ENCODE peak calls at places on chromosomes 5 and 9, in six cellular contexts. H is neuronal stem cell, U is H9, Y is mesenchymal stem cell, L is trophoblast cell, B is H1. S is an unnamed sample.
A peak's percentile ranks its signal among the peaks of the same experiment; 100 is the strongest.

GRCh38 chr5:122076669-122077450 is 1.2 kb downstream of the LOX start:
- DNase-seq in H (peak; percentile 67), U (peak; percentile 88), Y (peak; percentile 84), L (peak; percentile 77), B (peak; percentile 97), S (peak; percentile 76)

GRCh38 chr5:82356808-82357671 is 78.9 kb upstream of the RPS23 start:
- DNase-seq in H (no peak), U (peak; percentile 50), Y (peak; percentile 54), L (no peak), B (no peak), S (peak; percentile 94)

GRCh38 chr5:1033606-1034420 is 25.2 kb downstream of the NKD2 start:
- DNase-seq in H (no peak), U (no peak), Y (no peak), L (no peak), B (no peak), S (no peak)

GRCh38 chr5:6307304-6307703 is 71.0 kb downstream of the MED10 start:
- DNase-seq in H (no peak), U (no peak), Y (no peak), L (no peak), B (no peak), S (no peak)

GRCh38 chr5:79853676-79854418 is 137.2 kb downstream of the MTX3 start:
- DNase-seq in H (no peak), U (no peak), Y (no peak), L (peak; percentile 55), B (no peak), S (peak; percentile 16)

GRCh38 chr9:77063645-77064285 is 44.3 kb downstream of the FOXB2 start:
- DNase-seq in H (no peak), U (no peak), Y (peak; percentile 16), L (peak; percentile 17), B (no peak), S (peak; percentile 47)

GRCh38 chr9:114721491-114722362 is 39.7 kb upstream of the TEX48 start:
- DNase-seq in H (no peak), U (no peak), Y (no peak), L (no peak), B (no peak), S (peak; percentile 44)

GRCh38 chr5:1468247-1468612 is 23.0 kb upstream of the SLC6A3 start:
- DNase-seq in H (no peak), U (peak; percentile 73), Y (no peak), L (no peak), B (peak; percentile 78), S (no peak)

GRCh38 chr5:17327048-17327447 is 109.6 kb downstream of the BASP1 start:
- DNase-seq in H (no peak), U (no peak), Y (no peak), L (no peak), B (no peak), S (no peak)

GRCh38 chr9:136012651-136013050 is 51.5 kb upstream of the UBAC1 start:
- DNase-seq in H (no peak), U (no peak), Y (no peak), L (no peak), B (no peak), S (peak; percentile 15)

GRCh38 chr9:2122299-2122698 is 107.2 kb downstream of the SMARCA2 start:
- DNase-seq in H (no peak), U (no peak), Y (no peak), L (no peak), B (no peak), S (no peak)

GRCh38 chr9:94785211-94786169 is 59.0 kb downstream of the AOPEP start:
- DNase-seq in H (no peak), U (no peak), Y (no peak), L (no peak), B (no peak), S (no peak)
- H4K8ac ChIP-seq in H (no peak overlapping the region), U (no peak overlapping the region), Y (peak overlapping the region; percentile 27), L (peak overlapping the region; percentile 29), B (no peak overlapping the region), S (peak overlapping the region; percentile 14)

GRCh38 chr5:143151056-143151455 is 252.4 kb downstream of the NR3C1 start:
- DNase-seq in H (no peak), U (no peak), Y (no peak), L (peak; percentile 58), B (no peak), S (no peak)
- H4K91ac ChIP-seq in H (no peak overlapping the region), U (no peak overlapping the region), Y (no peak overlapping the region), L (no peak overlapping the region), B (no peak overlapping the region), S (no peak overlapping the region)

GRCh38 chr9:36401179-36401740 is 1.2 kb upstream of the RNF38 start:
- DNase-seq in H (no peak), U (peak; percentile 83), Y (peak; percentile 79), L (peak; percentile 74), B (no peak), S (peak; percentile 61)

GRCh38 chr9:36398745-36399144 is 1.3 kb downstream of the RNF38 start:
- DNase-seq in H (no peak), U (no peak), Y (peak; percentile 56), L (peak; percentile 34), B (no peak), S (peak; percentile 70)

GRCh38 chr9:36400332-36401178 is 486 bp upstream of the RNF38 start:
- DNase-seq in H (peak; percentile 84), U (peak; percentile 84), Y (peak; percentile 83), L (peak; percentile 95), B (peak; percentile 89), S (peak; percentile 75)

GRCh38 chr9:36401897-36402480 is 1.9 kb upstream of the RNF38 start:
- DNase-seq in H (no peak), U (no peak), Y (no peak), L (no peak), B (no peak), S (no peak)

GRCh38 chr9:36399980-36400331 is at the start of gene RNF38:
- DNase-seq in H (no peak), U (no peak), Y (no peak), L (no peak), B (no peak), S (no peak)
- H4K8ac ChIP-seq in H (peak within 1 kb of the TSS; percentile 44), U (no peak within 1 kb of the TSS), Y (peak within 1 kb of the TSS; percentile 98), L (peak within 1 kb of the TSS; percentile 98), B (peak within 1 kb of the TSS; percentile 98), S (peak within 1 kb of the TSS; percentile 92)

GRCh38 chr9:85112933-85113418 is 443.4 kb downstream of the NTRK2 start:
- DNase-seq in H (no peak), U (no peak), Y (no peak), L (no peak), B (no peak), S (no peak)

GRCh38 chr9:85112376-85112775 is 442.8 kb downstream of the NTRK2 start:
- DNase-seq in H (no peak), U (no peak), Y (no peak), L (no peak), B (no peak), S (no peak)

GRCh38 chr9:85108806-85109205 is 439.3 kb downstream of the NTRK2 start:
- DNase-seq in H (no peak), U (no peak), Y (no peak), L (no peak), B (no peak), S (no peak)

GRCh38 chr9:85108229-85108628 is 438.7 kb downstream of the NTRK2 start:
- DNase-seq in H (no peak), U (no peak), Y (no peak), L (no peak), B (no peak), S (no peak)
- H4K91ac ChIP-seq in H (no peak overlapping the region), U (no peak overlapping the region), Y (no peak overlapping the region), L (no peak overlapping the region), B (no peak overlapping the region), S (no peak overlapping the region)

DNA sequence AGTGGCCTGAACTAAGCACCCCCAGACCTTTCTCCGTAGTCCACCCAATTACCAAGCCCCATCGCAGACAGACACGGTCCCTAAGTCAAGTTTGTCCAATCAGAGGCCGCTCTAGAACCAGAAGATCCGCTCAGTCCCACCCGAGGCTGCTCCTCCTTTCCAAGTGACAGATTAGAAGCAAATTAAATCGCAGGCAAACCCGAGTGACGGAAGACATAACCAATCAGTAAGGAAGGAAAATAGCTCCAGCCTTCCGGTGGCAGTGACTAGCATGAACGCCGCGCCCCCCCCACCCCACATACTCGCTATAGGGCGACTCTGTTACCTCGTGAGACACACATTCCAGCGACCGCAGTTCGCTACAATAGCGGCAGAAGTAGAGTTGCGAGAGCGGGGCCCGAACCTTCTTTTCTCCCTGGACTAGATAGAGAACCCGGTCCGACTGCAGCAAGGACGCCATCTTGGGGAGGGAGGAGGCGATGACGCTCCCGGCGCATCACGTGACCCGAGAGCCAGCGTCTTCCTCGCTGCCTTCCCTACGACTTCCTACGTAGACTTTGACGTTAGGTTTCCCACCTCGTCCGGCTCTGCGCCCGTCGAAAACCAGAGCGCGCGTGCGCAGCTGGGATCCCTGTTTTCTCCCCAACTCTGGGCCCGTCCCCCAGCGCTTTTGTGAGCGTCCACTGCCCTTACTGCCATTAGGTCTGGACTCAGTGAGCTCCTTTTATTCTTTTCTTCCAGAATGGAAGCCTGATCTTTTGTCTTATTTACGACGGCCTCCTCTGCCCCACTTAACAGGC is at the start of gene DCTN4:
- DNase-seq in H (peak; percentile 95), U (peak; percentile 97), Y (peak; percentile 100), L (peak; percentile 98), B (peak; percentile 95), S (peak; percentile 99)
- H4K8ac ChIP-seq in H (no peak within 1 kb of the TSS), U (no peak within 1 kb of the TSS), Y (peak within 1 kb of the TSS; percentile 99), L (peak within 1 kb of the TSS; percentile 95), B (peak within 1 kb of the TSS; percentile 99), S (peak within 1 kb of the TSS; percentile 98)

GRCh38 chr5:95053253-95053652 is 231.6 kb downstream of the MCTP1 start:
- DNase-seq in H (no peak), U (no peak), Y (no peak), L (no peak), B (no peak), S (no peak)

GRCh38 chr5:95063492-95063891 is 221.4 kb downstream of the MCTP1 start:
- DNase-seq in H (no peak), U (no peak), Y (no peak), L (no peak), B (no peak), S (no peak)

GRCh38 chr5:95060100-95060499 is 224.8 kb downstream of the MCTP1 start:
- DNase-seq in H (no peak), U (no peak), Y (no peak), L (no peak), B (no peak), S (no peak)

GRCh38 chr5:95057610-95058009 is 227.3 kb downstream of the MCTP1 start:
- DNase-seq in H (no peak), U (no peak), Y (no peak), L (no peak), B (no peak), S (no peak)
- H4K91ac ChIP-seq in H (no peak overlapping the region), U (no peak overlapping the region), Y (no peak overlapping the region), L (no peak overlapping the region), B (no peak overlapping the region), S (no peak overlapping the region)

S was measured in IMR-90.